ENCODE peak calls at places on chromosomes 13 and 19, in ten cellular contexts. G is Panc1, V is thyroid gland, P is uterus, F is Peyer's patch, W is lower leg skin, J is K562, A is IMR-90, H is PC-3, D is prostate gland. T is an unnamed sample.

GRCh38 chr19:29268721-29269483 is 56.0 kb upstream of the UQCRFS1 start:
- DNase-seq in G (no peak), V (no peak), P (no peak), F (no peak), W (peak), J (no peak), A (no peak), H (no peak), D (no peak), T (no peak)

GRCh38 chr13:30870049-30870884 is 35.8 kb upstream of the MEDAG start:
- DNase-seq in G (no peak), V (peak), P (peak), F (no peak), W (peak), J (peak), A (peak), H (peak), D (no peak), T (peak)

GRCh38 chr19:7799640-7800355 is 30.2 kb upstream of the EVI5L start:
- DNase-seq in G (no peak), V (peak), P (peak), F (peak), W (peak), J (peak), A (peak), H (peak), D (peak), T (peak)

GRCh38 chr19:42313096-42313839 is at the start of gene TMEM145:
- DNase-seq in G (no peak), V (peak), P (no peak), F (peak), W (no peak), J (peak), A (peak), H (no peak), D (peak), T (peak)

GRCh38 chr13:44068169-44068568 is 188.5 kb downstream of the LACC1 start:
- DNase-seq in G (no peak), V (no peak), P (no peak), F (no peak), W (no peak), J (no peak), A (peak), H (peak), D (no peak), T (peak)

GRCh38 chr13:41588899-41589298 is 131.5 kb downstream of the RGCC start:
- DNase-seq in G (peak), V (no peak), P (no peak), F (no peak), W (no peak), J (peak), A (peak), H (peak), D (no peak), T (peak)

GRCh38 chr19:55254625-55254977 is 4.2 kb downstream of the PPP6R1 start:
- DNase-seq in G (no peak), V (no peak), P (no peak), F (no peak), W (no peak), J (no peak), A (no peak), H (no peak), D (no peak), T (no peak)

GRCh38 chr13:112781881-112782361 is 92.1 kb downstream of the ATP11A start:
- DNase-seq in G (no peak), V (peak), P (peak), F (no peak), W (peak), J (no peak), A (no peak), H (no peak), D (no peak), T (peak)

GRCh38 chr13:113497217-113497616 is 6.7 kb upstream of the DCUN1D2 start:
- DNase-seq in G (no peak), V (no peak), P (no peak), F (no peak), W (no peak), J (no peak), A (peak), H (no peak), D (no peak), T (no peak)

GRCh38 chr19:5314012-5314906 is 26.4 kb downstream of the PTPRS start:
- DNase-seq in G (peak), V (no peak), P (no peak), F (no peak), W (no peak), J (peak), A (peak), H (no peak), D (no peak), T (peak)

GRCh38 chr13:87821512-87821911 is 150.3 kb downstream of the SLITRK5 start:
- DNase-seq in G (no peak), V (no peak), P (no peak), F (no peak), W (no peak), J (no peak), A (no peak), H (no peak), D (no peak), T (no peak)

GRCh38 chr19:37953576-37954303 is 46.7 kb downstream of the SIPA1L3 start:
- DNase-seq in G (no peak), V (no peak), P (no peak), F (no peak), W (peak), J (no peak), A (no peak), H (peak), D (no peak), T (no peak)

GRCh38 chr19:39671739-39672363 is 16.1 kb downstream of the LGALS16 start:
- DNase-seq in G (peak), V (peak), P (no peak), F (peak), W (no peak), J (no peak), A (peak), H (peak), D (peak), T (peak)

GRCh38 chr19:41116261-41116660 is 2.0 kb downstream of the CYP2F1 start:
- DNase-seq in G (no peak), V (no peak), P (no peak), F (no peak), W (peak), J (no peak), A (no peak), H (no peak), D (no peak), T (no peak)

GRCh38 chr13:114115191-114115671 is 17.2 kb downstream of the RASA3 start:
- DNase-seq in G (no peak), V (no peak), P (peak), F (peak), W (peak), J (peak), A (peak), H (peak), D (no peak), T (peak)

GRCh38 chr13:99465454-99465853 is 35.8 kb upstream of the TM9SF2 start:
- DNase-seq in G (no peak), V (no peak), P (no peak), F (no peak), W (no peak), J (no peak), A (no peak), H (no peak), D (no peak), T (no peak)

GRCh38 chr13:56953965-56954364 is 186.8 kb upstream of the PRR20A start:
- DNase-seq in G (no peak), V (no peak), P (no peak), F (no peak), W (no peak), J (no peak), A (no peak), H (peak), D (no peak), T (no peak)

GRCh38 chr19:15177269-15178116 is 23.3 kb downstream of the NOTCH3 start:
- DNase-seq in G (no peak), V (peak), P (peak), F (peak), W (peak), J (peak), A (peak), H (peak), D (peak), T (peak)

GRCh38 chr13:102039264-102039663 is 362.6 kb downstream of the FGF14 start:
- DNase-seq in G (no peak), V (no peak), P (no peak), F (no peak), W (no peak), J (no peak), A (no peak), H (no peak), D (no peak), T (no peak)

GRCh38 chr19:42132030-42132628 is at the start of gene POU2F2:
- DNase-seq in G (no peak), V (peak), P (no peak), F (peak), W (peak), J (peak), A (no peak), H (no peak), D (no peak), T (no peak)

GRCh38 chr13:46109451-46109850 is 4.6 kb upstream of the CPB2 start:
- DNase-seq in G (no peak), V (no peak), P (no peak), F (no peak), W (no peak), J (no peak), A (no peak), H (no peak), D (no peak), T (no peak)

GRCh38 chr19:1257475-1258160 is 9.2 kb downstream of the MIDN start:
- DNase-seq in G (no peak), V (no peak), P (no peak), F (no peak), W (no peak), J (no peak), A (no peak), H (no peak), D (no peak), T (no peak)

GRCh38 chr19:1258161-1258492 is 9.7 kb downstream of the MIDN start:
- DNase-seq in G (no peak), V (no peak), P (no peak), F (no peak), W (no peak), J (no peak), A (no peak), H (no peak), D (no peak), T (no peak)

GRCh38 chr19:1259206-1259872 is 9.8 kb upstream of the CIRBP start:
- DNase-seq in G (no peak), V (peak), P (peak), F (peak), W (peak), J (no peak), A (peak), H (peak), D (peak), T (peak)

GRCh38 chr19:1259873-1260748 is 9.0 kb upstream of the CIRBP start:
- DNase-seq in G (no peak), V (no peak), P (no peak), F (peak), W (peak), J (no peak), A (no peak), H (no peak), D (no peak), T (no peak)

GRCh38 chr19:1258707-1259205 is 10.4 kb downstream of the MIDN start:
- DNase-seq in G (no peak), V (no peak), P (no peak), F (no peak), W (no peak), J (no peak), A (no peak), H (no peak), D (no peak), T (no peak)
- H3K4me3 ChIP-seq in G (peak), V (no peak), P (peak), F (peak), W (no peak), J (no peak), A (no peak), H (no peak), D (no peak), T (no peak)

GRCh38 chr13:51091839-51092238 is 19.2 kb downstream of the C13orf42 start:
- DNase-seq in G (no peak), V (no peak), P (no peak), F (no peak), W (no peak), J (peak), A (no peak), H (no peak), D (no peak), T (no peak)
- TF ChIP-seq CTCF in G (peak), V (no peak), P (no peak), F (no peak), W (no peak), J (peak), A (no peak), H (no peak), D (no peak), T (no peak)

GRCh38 chr19:13505164-13505695 is 1.0 kb downstream of the CACNA1A start:
- DNase-seq in G (no peak), V (no peak), P (no peak), F (no peak), W (no peak), J (no peak), A (no peak), H (no peak), D (no peak), T (no peak)

GRCh38 chr19:13503570-13504235 is 2.6 kb downstream of the CACNA1A start:
- DNase-seq in G (no peak), V (no peak), P (no peak), F (no peak), W (no peak), J (no peak), A (no peak), H (no peak), D (no peak), T (no peak)

GRCh38 chr19:13505761-13506549 is at the start of gene CACNA1A:
- DNase-seq in G (no peak), V (no peak), P (no peak), F (no peak), W (no peak), J (peak), A (peak), H (no peak), D (no peak), T (no peak)

GRCh38 chr19:13507053-13507611 is 853 bp upstream of the CACNA1A start:
- DNase-seq in G (no peak), V (no peak), P (no peak), F (no peak), W (no peak), J (no peak), A (peak), H (no peak), D (no peak), T (no peak)

GRCh38 chr19:13506550-13506878 is 235 bp upstream of the CACNA1A start:
- DNase-seq in G (no peak), V (no peak), P (no peak), F (no peak), W (no peak), J (no peak), A (peak), H (no peak), D (no peak), T (no peak)
- H3K4me3 ChIP-seq in G (no peak), V (no peak), P (no peak), F (no peak), W (no peak), J (no peak), A (peak), H (no peak), D (no peak), T (no peak)

DNA sequence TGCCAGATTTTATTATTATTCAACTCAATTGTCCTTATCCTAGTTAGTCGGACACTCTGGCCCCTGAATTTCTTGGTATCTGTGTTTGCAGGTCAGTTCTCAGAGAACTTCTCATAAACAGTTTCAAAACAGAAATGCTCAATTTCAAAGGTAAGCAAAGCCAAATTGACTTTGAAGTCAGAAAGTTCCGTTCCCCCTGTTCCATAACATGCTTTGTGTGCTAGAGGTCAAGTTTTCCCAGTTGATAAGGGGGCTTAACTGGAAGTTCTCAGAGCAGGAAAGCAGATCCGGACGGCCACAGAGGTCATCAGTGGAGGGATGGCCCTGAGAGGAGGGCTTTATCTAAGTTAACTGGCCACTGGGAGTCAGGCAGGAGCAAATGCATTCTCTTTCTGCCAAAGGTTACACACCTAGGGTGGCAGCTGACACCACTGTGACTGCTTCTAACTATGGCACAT is 417.2 kb downstream of the COG6 start:
- DNase-seq in G (no peak), V (no peak), P (no peak), F (no peak), W (no peak), J (no peak), A (no peak), H (no peak), D (no peak), T (no peak)
- TF ChIP-seq CTCF in G (no peak), V (no peak), P (no peak), F (no peak), W (no peak), J (no peak), A (no peak), H (no peak), D (no peak), T (no peak)

GRCh38 chr19:51571599-51571998 is 516 bp downstream of the ZNF175 start:
- DNase-seq in G (no peak), V (no peak), P (no peak), F (no peak), W (no peak), J (no peak), A (peak), H (peak), D (no peak), T (no peak)

GRCh38 chr19:51570962-51571575 is at the start of gene ZNF175:
- DNase-seq in G (peak), V (peak), P (peak), F (peak), W (peak), J (peak), A (peak), H (peak), D (peak), T (peak)

GRCh38 chr19:51572908-51573307 is 1.8 kb downstream of the ZNF175 start:
- DNase-seq in G (no peak), V (no peak), P (no peak), F (no peak), W (no peak), J (no peak), A (peak), H (peak), D (no peak), T (peak)

GRCh38 chr19:51573331-51573730 is 2.2 kb downstream of the ZNF175 start:
- DNase-seq in G (no peak), V (no peak), P (no peak), F (no peak), W (no peak), J (no peak), A (peak), H (peak), D (no peak), T (no peak)

DNA sequence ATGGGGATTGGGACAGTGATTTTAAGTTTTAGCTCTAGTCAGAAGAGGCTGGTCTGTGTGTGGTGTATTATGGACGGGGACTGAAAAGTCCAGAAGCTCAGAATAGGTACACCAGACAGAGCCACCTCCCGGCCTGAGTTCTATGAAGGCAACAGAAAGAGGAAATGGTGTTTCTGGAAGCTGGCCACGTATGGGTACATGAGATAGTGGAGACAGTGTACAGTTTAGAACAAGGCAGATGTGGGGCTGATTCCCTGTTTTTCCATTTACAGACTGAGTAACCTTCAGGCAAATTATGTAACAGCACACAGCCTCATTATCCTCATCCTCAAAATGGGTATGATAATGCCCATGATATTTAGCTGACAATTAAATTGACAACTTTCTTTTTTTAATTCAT is 1.3 kb downstream of the ZNF175 start:
- DNase-seq in G (no peak), V (no peak), P (no peak), F (peak), W (no peak), J (no peak), A (peak), H (peak), D (no peak), T (no peak)
- H3K4me3 ChIP-seq in G (peak), V (no peak), P (no peak), F (no peak), W (no peak), J (peak), A (peak), H (peak), D (no peak), T (peak)

GRCh38 chr19:12365094-12365371 is 450 bp downstream of the ZNF442 start:
- DNase-seq in G (no peak), V (no peak), P (peak), F (no peak), W (peak), J (no peak), A (peak), H (peak), D (peak), T (peak)
- TF ChIP-seq CTCF in G (no peak), V (no peak), P (no peak), F (no peak), W (no peak), J (no peak), A (no peak), H (no peak), D (no peak), T (no peak)

GRCh38 chr19:43581467-43581866 is 5.9 kb downstream of the PINLYP start:
- DNase-seq in G (no peak), V (no peak), P (no peak), F (no peak), W (no peak), J (no peak), A (no peak), H (no peak), D (no peak), T (no peak)
- H3K4me3 ChIP-seq in G (no peak), V (no peak), P (no peak), F (no peak), W (no peak), J (no peak), A (no peak), H (no peak), D (no peak), T (no peak)

DNA sequence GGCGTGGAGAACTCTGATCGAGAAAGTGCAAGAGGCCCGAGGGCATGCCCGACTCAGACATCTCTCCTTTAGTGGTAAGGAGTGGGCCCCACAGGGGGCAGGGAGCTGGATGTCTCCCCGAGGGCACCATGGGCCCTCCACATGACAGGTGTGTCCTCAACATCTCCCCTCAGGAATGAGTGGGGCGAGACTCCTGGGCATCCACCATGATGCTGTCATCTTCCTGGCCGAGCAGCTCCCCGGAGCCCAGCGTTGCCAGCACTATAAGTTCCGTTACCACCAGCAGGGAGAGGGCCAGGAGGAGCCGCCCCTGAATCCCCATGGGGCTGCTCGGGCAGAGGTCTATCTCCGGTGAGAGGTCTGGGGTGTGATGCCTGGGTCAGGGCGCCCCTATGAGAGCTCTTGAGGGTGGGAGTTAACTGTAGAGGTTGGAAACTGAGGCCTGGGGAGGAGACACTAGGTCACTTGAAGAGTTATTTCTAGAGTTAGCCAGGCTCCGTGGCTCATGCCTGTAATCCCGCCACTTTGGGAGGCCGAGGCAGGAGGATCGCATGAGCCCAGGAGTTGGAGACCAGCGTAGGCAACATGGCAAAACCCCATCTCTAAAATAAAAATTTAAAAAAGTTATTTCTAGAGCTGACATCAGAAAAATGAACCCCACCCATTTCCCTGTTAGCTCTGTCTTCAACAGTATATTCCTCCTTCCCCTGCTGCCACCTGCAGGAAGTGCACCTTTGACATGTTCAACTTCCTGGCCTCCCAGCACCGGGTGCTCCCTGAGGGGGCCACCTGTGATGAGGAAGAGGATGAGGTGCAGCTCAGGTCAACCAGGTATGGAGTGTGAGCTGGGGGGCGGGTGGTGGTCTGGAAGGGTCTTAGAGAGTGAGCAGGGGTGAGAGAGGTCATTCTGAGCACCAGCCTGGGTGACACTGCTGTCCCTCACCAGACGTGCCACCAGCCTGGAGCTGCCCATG is 5.1 kb downstream of the IGFLR1 start:
- DNase-seq in G (no peak), V (no peak), P (no peak), F (peak), W (no peak), J (no peak), A (no peak), H (peak), D (no peak), T (no peak)
- TF ChIP-seq CTCF in G (no peak), V (no peak), P (no peak), F (no peak), W (no peak), J (no peak), A (no peak), H (peak), D (no peak), T (no peak)

T was measured in fibroblast of pulmonary artery.